ENCODE peak calls at places on chromosome 3, in five cellular contexts. D, V, P, S and F are unnamed samples.

GRCh38 chr3:29137601-29138000 is 143.3 kb upstream of the RBMS3 start:
- DNase-seq in S (no peak), D (no peak), P (no peak), V (no peak), F (no peak)

GRCh38 chr3:195394700-195395099 is 48.1 kb downstream of the ACAP2 start:
- DNase-seq in S (no peak), V (no peak), D (no peak), P (no peak), F (no peak)

GRCh38 chr3:71724584-71725278 is 471 bp downstream of the EIF4E3 start:
- DNase-seq in D (peak; percentile 43), S (no peak), V (no peak), P (peak; percentile 53), F (no peak)

GRCh38 chr3:196624008-196624790 is 15.3 kb upstream of the NRROS start:
- DNase-seq in V (no peak), D (no peak), P (no peak), S (no peak), F (no peak)

GRCh38 chr3:48879307-48879993 is 19.2 kb downstream of the SLC25A20 start:
- DNase-seq in S (no peak), V (no peak), P (no peak), D (no peak), F (no peak)

GRCh38 chr3:149449100-149449654 is 25.3 kb upstream of the TM4SF4 start:
- DNase-seq in S (no peak), P (no peak), V (no peak), D (no peak), F (no peak)

GRCh38 chr3:196998966-196999760 is 30.5 kb downstream of the MELTF start:
- DNase-seq in D (no peak), P (no peak), S (no peak), V (peak; percentile 5), F (no peak)

GRCh38 chr3:46463120-46463867 is 1.4 kb downstream of the LTF start:
- DNase-seq in P (no peak), D (no peak), S (no peak), V (no peak), F (no peak)

GRCh38 chr3:190621209-190621608 is 107.3 kb downstream of the IL1RAP start:
- DNase-seq in S (no peak), V (no peak), P (no peak), D (no peak), F (no peak)

GRCh38 chr3:101216710-101217457 is 103.5 kb downstream of the IMPG2 start:
- DNase-seq in V (no peak), D (no peak), P (no peak), S (no peak), F (peak; percentile 90)

GRCh38 chr3:112647122-112647521 is 6.2 kb upstream of the CCDC80 start:
- DNase-seq in V (no peak), S (no peak), D (no peak), P (no peak), F (peak; percentile 85)